ENCODE peak calls at places on chromosomes 11 and 22, in four cellular contexts. J is AG08396; A is CD4-positive, alpha-beta T cell; E is globus pallidus. M is an unnamed sample.

GRCh38 chr11:134864233-134864967 is 452.4 kb upstream of the B3GAT1 start:
- DNase-seq in J (no peak), A (no peak), E (no peak), M (no peak)

GRCh38 chr22:46502346-46502745 is 35.1 kb downstream of the CELSR1 start:
- DNase-seq in J (no peak), A (no peak), E (no peak), M (no peak)

GRCh38 chr11:2817431-2817830 is 68.1 kb downstream of the CDKN1C start:
- DNase-seq in J (no peak), A (no peak), E (no peak), M (no peak)

GRCh38 chr11:131193101-131193501 is 177.3 kb upstream of the NTM start:
- DNase-seq in J (no peak), A (no peak), E (no peak), M (no peak)

GRCh38 chr22:32341122-32341740 is 16.4 kb upstream of the RFPL3 start:
- DNase-seq in J (no peak), A (no peak), E (no peak), M (peak; percentile 79)

GRCh38 chr22:38570841-38571364 is 920 bp upstream of the DMC1 start:
- DNase-seq in J (peak; percentile 49), A (peak; percentile 32), E (peak; percentile 57), M (peak; percentile 38)

GRCh38 chr22:29879738-29880137 is 3.2 kb upstream of the MTMR3 start:
- DNase-seq in J (no peak), A (no peak), E (no peak), M (no peak)

GRCh38 chr22:41912338-41913039 is 2.4 kb downstream of the SHISA8 start:
- DNase-seq in J (no peak), A (no peak), E (no peak), M (no peak)

GRCh38 chr11:22539851-22540376 is 85.7 kb downstream of the FANCF start:
- DNase-seq in J (peak; percentile 18), A (no peak), E (peak; percentile 20), M (no peak)

GRCh38 chr22:25569983-25570382 is 5.5 kb downstream of the GRK3 start:
- DNase-seq in J (no peak), A (no peak), E (no peak), M (no peak)

GRCh38 chr11:117643606-117644300 is 153.3 kb downstream of the DSCAML1 start:
- DNase-seq in J (no peak), A (no peak), E (peak; percentile 59), M (no peak)

GRCh38 chr11:59615132-59615636 is 390 bp downstream of the OSBP start:
- DNase-seq in J (no peak), A (peak; percentile 63), E (peak; percentile 14), M (peak; percentile 81)

GRCh38 chr11:8127442-8127841 is 41.4 kb downstream of the RIC3 start:
- DNase-seq in J (no peak), A (no peak), E (peak; percentile 26), M (no peak)

GRCh38 chr22:38138961-38139360 is 28.5 kb upstream of the BAIAP2L2 start:
- DNase-seq in J (no peak), A (no peak), E (no peak), M (no peak)

GRCh38 chr22:47000888-47001287 is 238.4 kb downstream of the TBC1D22A start:
- DNase-seq in J (no peak), A (no peak), E (no peak), M (no peak)

GRCh38 chr22:38074181-38075104 is 9.5 kb downstream of the SLC16A8 start:
- DNase-seq in J (no peak), A (no peak), E (no peak), M (no peak)

GRCh38 chr22:18935889-18936529 is at the start of gene PRODH:
- DNase-seq in J (no peak), A (no peak), E (no peak), M (no peak)

GRCh38 chr11:118604566-118604965 is 2.8 kb upstream of the PHLDB1 start:
- DNase-seq in J (no peak), A (no peak), E (no peak), M (no peak)

GRCh38 chr22:30985561-30986208 is 16.6 kb downstream of the TUG1 start:
- DNase-seq in J (no peak), A (no peak), E (no peak), M (no peak)

GRCh38 chr11:108565653-108566052 is 27.9 kb downstream of the EXPH5 start:
- DNase-seq in J (no peak), A (no peak), E (no peak), M (no peak)

GRCh38 chr11:75532200-75532972 is 6.6 kb upstream of the GDPD5 start:
- DNase-seq in J (peak; percentile 75), A (peak; percentile 79), E (peak; percentile 44), M (peak; percentile 66)

GRCh38 chr11:111724615-111725129 is 41.5 kb downstream of the PPP2R1B start:
- DNase-seq in J (no peak), A (no peak), E (no peak), M (no peak)

GRCh38 chr11:69127091-69127850 is 28.5 kb upstream of the SMIM38 start:
- DNase-seq in J (no peak), A (no peak), E (no peak), M (no peak)

GRCh38 chr22:42949159-42949558 is 65.8 kb downstream of the PACSIN2 start:
- DNase-seq in J (no peak), A (no peak), E (no peak), M (no peak)

GRCh38 chr11:64754919-64755662 is 4.7 kb downstream of the PYGM start:
- DNase-seq in J (peak; percentile 5), A (no peak), E (no peak), M (no peak)

GRCh38 chr11:125102544-125102943 is 8.9 kb downstream of the TMEM218 start:
- DNase-seq in J (no peak), A (no peak), E (no peak), M (no peak)

GRCh38 chr11:7577883-7578242 is 64.1 kb downstream of the PPFIBP2 start:
- DNase-seq in J (no peak), A (no peak), E (no peak), M (peak; percentile 51)

GRCh38 chr11:130314184-130314748 is 451 bp downstream of the ZBTB44 start:
- DNase-seq in J (peak; percentile 77), A (peak; percentile 59), E (peak; percentile 71), M (peak; percentile 70)

GRCh38 chr11:13834463-13834862 is 128.1 kb upstream of the SPON1 start:
- DNase-seq in J (no peak), A (no peak), E (no peak), M (no peak)

GRCh38 chr11:75597636-75598035 is 35.6 kb downstream of the SERPINH1 start:
- DNase-seq in J (no peak), A (no peak), E (no peak), M (no peak)

GRCh38 chr11:120331301-120331966 is 4.8 kb upstream of the ARHGEF12 start:
- DNase-seq in J (peak; percentile 79), A (no peak), E (no peak), M (no peak)

GRCh38 chr22:21816787-21817496 is 50.5 kb downstream of the MAPK1 start:
- DNase-seq in J (peak; percentile 73), A (peak; percentile 8), E (peak; percentile 34), M (peak; percentile 16)

GRCh38 chr11:102724904-102725515 is at the start of gene MMP8:
- DNase-seq in J (no peak), A (no peak), E (peak; percentile 39), M (no peak)

GRCh38 chr22:49545606-49546005 is 282.1 kb downstream of the BRD1 start:
- DNase-seq in J (no peak), A (no peak), E (no peak), M (no peak)

GRCh38 chr22:37105990-37106389 is 3.5 kb downstream of the TMPRSS6 start:
- DNase-seq in J (no peak), A (no peak), E (no peak), M (no peak)

GRCh38 chr11:73034777-73035176 is 107.3 kb downstream of the FCHSD2 start:
- DNase-seq in J (no peak), A (no peak), E (no peak), M (no peak)

M was measured in thyroid gland.